ENCODE peak calls at places on chromosomes 6 and 20, in four cellular contexts. L, X, S and G are unnamed samples.

GRCh38 chr6:82331031-82331773 is 32.4 kb upstream of the TPBG start:
- DNase-seq in L (no peak), X (no peak), S (peak), G (no peak)

GRCh38 chr6:54776891-54777290 is 69.7 kb upstream of the FAM83B start:
- DNase-seq in L (no peak), X (no peak), S (peak), G (no peak)

GRCh38 chr6:138987299-138987642 is 782 bp downstream of the REPS1 start:
- DNase-seq in L (peak), X (peak), S (peak), G (peak)

GRCh38 chr6:154535146-154535545 is 24.7 kb upstream of the CNKSR3 start:
- DNase-seq in L (no peak), X (no peak), S (no peak), G (no peak)

GRCh38 chr6:100163035-100163434 is 169.0 kb upstream of the MCHR2 start:
- DNase-seq in L (no peak), X (no peak), S (peak), G (no peak)

GRCh38 chr6:27016689-27017088 is 230.8 kb upstream of the PRSS16 start:
- DNase-seq in L (no peak), X (no peak), S (no peak), G (no peak)

GRCh38 chr20:50561379-50562078 is 51.3 kb downstream of the PTPN1 start:
- DNase-seq in L (peak), X (peak), S (no peak), G (no peak)

GRCh38 chr20:62818592-62819493 is 2.0 kb downstream of the COL9A3 start:
- DNase-seq in L (no peak), X (peak), S (no peak), G (peak)

GRCh38 chr20:32877507-32877906 is 18.8 kb downstream of the EFCAB8 start:
- DNase-seq in L (no peak), X (no peak), S (peak), G (no peak)

GRCh38 chr6:3749390-3749978 is 2.0 kb downstream of the PXDC1 start:
- DNase-seq in L (peak), X (no peak), S (peak), G (peak)

GRCh38 chr6:53301801-53302537 is 46.8 kb downstream of the ELOVL5 start:
- DNase-seq in L (no peak), X (no peak), S (no peak), G (no peak)